ENCODE peak calls at places on chromosomes 1 and 21, in five cellular contexts. B is epithelial cell of proximal tubule, T is GM23338, X is mammary epithelial cell, C is AG04450. U is an unnamed sample.

GRCh38 chr1:43038232-43038929 is 79.7 kb upstream of the SLC2A1 start:
- DNase-seq in T (no peak), B (no peak), C (no peak), X (no peak), U (no peak)

GRCh38 chr1:219587817-219588561 is 24.9 kb downstream of the ZC3H11B start:
- DNase-seq in C (peak; percentile 34), T (no peak), X (no peak), B (no peak), U (no peak)

GRCh38 chr1:200306954-200307754 is 102.7 kb downstream of the ZNF281 start:
- DNase-seq in B (no peak), C (no peak), X (no peak), T (peak; percentile 60), U (peak; percentile 54)

GRCh38 chr1:173431663-173432045 is 45.5 kb upstream of the PRDX6 start:
- DNase-seq in C (no peak), X (no peak), B (no peak), T (no peak), U (no peak)

GRCh38 chr1:174883361-174883760 is 116.4 kb upstream of the CACYBP start:
- DNase-seq in T (peak; percentile 47), C (no peak), B (no peak), X (peak; percentile 50), U (no peak)

GRCh38 chr1:85581802-85582686 is 1.5 kb downstream of the CCN1 start:
- DNase-seq in B (no peak), T (peak; percentile 73), X (peak; percentile 72), C (peak; percentile 50), U (no peak)

GRCh38 chr1:58551741-58552140 is 5.2 kb upstream of the OMA1 start:
- DNase-seq in B (no peak), T (no peak), C (no peak), X (no peak), U (no peak)

GRCh38 chr1:100989306-100990077 is 36.1 kb downstream of the DPH5 start:
- DNase-seq in X (peak; percentile 60), T (no peak), C (peak; percentile 79), B (no peak), U (no peak)

GRCh38 chr1:206800411-206800810 is 28.1 kb upstream of the IL10 start:
- DNase-seq in C (no peak), X (peak; percentile 36), T (no peak), B (no peak), U (no peak)

GRCh38 chr1:206799311-206799710 is 27.0 kb upstream of the IL10 start:
- DNase-seq in B (no peak), C (no peak), X (no peak), T (no peak), U (no peak)

GRCh38 chr1:206803221-206803730 is 31.0 kb upstream of the IL10 start:
- DNase-seq in X (no peak), B (no peak), C (no peak), T (no peak), U (peak; percentile 78)

GRCh38 chr1:206802401-206802800 is 30.1 kb upstream of the IL10 start:
- DNase-seq in B (no peak), T (no peak), C (no peak), X (no peak), U (no peak)

DNA sequence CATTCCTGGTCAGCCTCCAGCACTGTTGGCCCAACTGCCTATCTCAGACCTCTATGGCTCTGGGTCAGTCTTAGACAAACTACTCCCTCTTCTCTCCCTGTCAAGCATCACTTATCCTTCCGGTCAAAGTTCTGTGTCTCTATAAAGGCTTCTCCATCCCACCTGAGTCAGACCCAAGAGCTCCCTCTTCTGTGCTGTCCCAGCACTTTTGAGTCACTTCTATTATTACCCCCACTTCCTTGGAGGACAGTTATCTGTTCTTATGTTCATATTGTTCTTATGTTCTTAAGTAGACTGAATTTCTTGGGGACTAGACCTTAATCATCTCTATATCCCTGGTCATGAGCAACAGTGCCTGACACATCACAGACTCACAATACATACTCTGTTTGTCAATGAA is 29.2 kb upstream of the IL10 start:
- DNase-seq in C (no peak), T (no peak), X (no peak), B (no peak), U (no peak)
- TF ChIP-seq CTCF in C (no peak), T (no peak), X (no peak), B (peak; percentile 42), U (peak; percentile 1)

DNA sequence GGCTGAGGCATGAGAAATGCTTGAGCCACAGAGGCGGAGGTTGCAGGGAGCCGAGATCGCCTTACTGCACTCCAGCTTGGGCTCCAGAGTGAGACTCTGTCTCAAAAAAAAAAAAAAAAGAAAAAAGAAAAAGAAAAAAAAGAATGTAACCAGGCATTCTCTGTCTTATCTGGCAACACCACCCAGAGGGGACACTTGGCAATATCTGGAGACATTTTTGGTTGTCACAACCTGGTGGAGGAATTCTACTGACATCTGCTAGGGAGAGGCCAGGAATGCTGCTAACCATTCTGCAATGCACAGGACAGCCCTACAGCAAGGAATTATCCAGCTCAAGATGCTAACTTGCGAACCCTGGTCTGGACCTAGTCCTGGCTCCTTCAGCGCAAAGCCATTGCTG is 2.3 kb upstream of the CNR2 start:
- DNase-seq in B (no peak), T (no peak), X (no peak), C (no peak), U (no peak)
- TF ChIP-seq CTCF in B (no peak), T (no peak), X (no peak), C (no peak), U (no peak)

GRCh38 chr1:37861151-37861550 is 1.8 kb upstream of the MTF1 start:
- DNase-seq in B (no peak), T (no peak), C (no peak), X (peak; percentile 69), U (no peak)

GRCh38 chr1:37858931-37859506 is 373 bp downstream of the MTF1 start:
- DNase-seq in B (no peak), T (no peak), C (no peak), X (no peak), U (no peak)

GRCh38 chr1:37862330-37862729 is 2.9 kb upstream of the MTF1 start:
- DNase-seq in X (peak; percentile 75), T (no peak), B (no peak), C (no peak), U (no peak)

GRCh38 chr1:37859507-37860345 is at the start of gene MTF1:
- DNase-seq in T (peak; percentile 99), B (peak; percentile 72), X (peak; percentile 97), C (peak; percentile 87), U (peak; percentile 97)

DNA sequence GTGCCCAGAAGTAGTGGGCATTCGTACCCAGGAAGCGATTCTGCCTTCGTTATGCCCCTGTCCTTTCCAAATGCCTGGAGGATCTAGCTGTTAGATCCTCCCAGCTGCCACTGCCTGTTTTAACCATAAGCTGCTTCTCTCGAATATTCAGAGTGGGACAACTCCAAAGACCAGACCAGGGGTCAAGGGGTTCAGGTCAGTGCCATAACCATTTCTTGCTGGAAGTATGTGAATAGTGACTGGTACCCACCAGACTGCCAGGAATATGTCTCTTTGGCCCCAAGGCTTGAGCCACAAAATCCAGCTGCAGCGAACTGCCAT is 914 bp upstream of the MTF1 start:
- DNase-seq in C (no peak), T (no peak), B (no peak), X (no peak), U (no peak)
- TF ChIP-seq CTCF in C (no peak), T (no peak), B (no peak), X (no peak), U (no peak)

DNA sequence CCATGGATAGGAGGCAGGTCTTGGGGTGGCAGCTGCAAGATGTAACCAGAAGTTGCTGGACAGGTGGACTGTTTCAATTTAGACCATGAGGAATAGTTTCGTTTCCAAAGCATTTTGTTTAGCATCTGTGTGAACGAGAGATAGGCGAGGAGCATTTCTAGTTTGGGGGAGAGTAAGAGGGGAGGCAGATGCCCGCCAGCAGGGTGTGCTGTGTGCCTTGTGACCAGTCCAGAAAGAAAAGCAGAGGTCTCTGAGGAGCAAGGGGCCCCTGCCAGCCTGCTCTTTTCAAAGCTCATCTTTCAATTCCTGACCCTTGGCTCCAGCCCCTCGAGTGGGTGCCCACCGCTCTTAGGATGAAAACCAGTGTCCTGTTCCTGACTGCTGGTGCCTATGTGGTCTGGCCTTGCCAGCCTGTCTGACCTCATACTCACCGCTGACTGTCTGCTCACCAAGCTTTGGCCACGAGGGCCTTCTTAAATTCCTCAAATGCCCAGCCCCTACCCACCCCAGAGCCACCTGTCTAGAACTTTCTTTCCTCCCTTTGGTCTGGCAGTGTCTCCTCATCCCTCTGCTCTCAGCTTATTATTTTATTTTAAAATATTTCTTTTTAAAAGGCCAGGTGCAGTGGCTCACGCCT is 8.5 kb downstream of the SERINC2 start:
- DNase-seq in T (peak; percentile 81), B (no peak), C (no peak), X (peak; percentile 27), U (peak; percentile 47)
- TF ChIP-seq CTCF in T (peak; percentile 74), B (peak; percentile 56), C (peak; percentile 70), X (peak; percentile 45), U (peak; percentile 33)

GRCh38 chr1:69737527-69738176 is 169.9 kb downstream of the LRRC7 start:
- DNase-seq in T (peak; percentile 84), X (peak; percentile 63), B (peak; percentile 47), C (peak; percentile 37), U (peak; percentile 17)
- TF ChIP-seq CTCF in T (peak; percentile 91), X (peak; percentile 74), B (peak; percentile 83), C (peak; percentile 82), U (peak; percentile 44)

GRCh38 chr1:21914880-21915640 is 22.1 kb downstream of the HSPG2 start:
- DNase-seq in X (no peak), C (no peak), T (no peak), B (no peak), U (no peak)

GRCh38 chr1:21919520-21919919 is 17.6 kb downstream of the HSPG2 start:
- DNase-seq in X (peak; percentile 78), T (no peak), C (peak; percentile 39), B (no peak), U (no peak)

GRCh38 chr1:21914468-21914867 is 22.6 kb downstream of the HSPG2 start:
- DNase-seq in X (no peak), B (no peak), C (no peak), T (no peak), U (no peak)

GRCh38 chr1:21913763-21914162 is 23.3 kb downstream of the HSPG2 start:
- DNase-seq in C (no peak), X (no peak), T (no peak), B (no peak), U (no peak)

GRCh38 chr1:21916447-21917240 is 20.5 kb downstream of the HSPG2 start:
- DNase-seq in X (no peak), C (no peak), B (no peak), T (no peak), U (no peak)
- TF ChIP-seq CTCF in X (no peak), C (no peak), B (no peak), T (no peak), U (no peak)

GRCh38 chr21:31570824-31571425 is 88.6 kb upstream of the SOD1 start:
- DNase-seq in T (no peak), X (no peak), C (no peak), B (no peak), U (no peak)

GRCh38 chr21:31560479-31560878 is 99.0 kb upstream of the SOD1 start:
- DNase-seq in X (no peak), C (no peak), B (no peak), T (no peak), U (no peak)

GRCh38 chr21:31564439-31564838 is 95.1 kb upstream of the SOD1 start:
- DNase-seq in C (no peak), T (no peak), X (no peak), B (peak; percentile 23), U (no peak)

GRCh38 chr21:31566611-31567010 is 92.9 kb upstream of the SOD1 start:
- DNase-seq in T (peak; percentile 39), X (no peak), C (no peak), B (no peak), U (no peak)

GRCh38 chr21:31566061-31566460 is 93.4 kb upstream of the SOD1 start:
- DNase-seq in C (no peak), B (no peak), T (no peak), X (no peak), U (no peak)
- TF ChIP-seq CTCF in C (no peak), B (peak; percentile 23), T (peak; percentile 42), X (no peak), U (no peak)

U was measured in GM20000.